ENCODE peak calls at places on chromosome 3, in five cellular contexts. L is AG04450, J is esophagus squamous epithelium, X is PC-3, I is left ventricle myocardium inferior. T is an unnamed sample.

GRCh38 chr3:2873986-2874385 is 236.2 kb downstream of the IL5RA start:
- DNase-seq in L (no peak), J (no peak), X (no peak), I (no peak), T (no peak)

GRCh38 chr3:71010731-71011455 is 572.6 kb downstream of the FOXP1 start:
- DNase-seq in L (no peak), J (no peak), X (no peak), I (no peak), T (no peak)

GRCh38 chr3:70889162-70890045 is 577.0 kb upstream of the MDFIC2 start:
- DNase-seq in L (no peak), J (no peak), X (no peak), I (no peak), T (no peak)

GRCh38 chr3:53948174-53948573 is 56.5 kb upstream of the SELENOK start:
- DNase-seq in L (no peak), J (no peak), X (no peak), I (no peak), T (no peak)

GRCh38 chr3:169564883-169565282 is 98.6 kb downstream of the MECOM start:
- DNase-seq in L (no peak), J (no peak), X (peak), I (no peak), T (no peak)

GRCh38 chr3:138452491-138452890 is 18.1 kb downstream of the ESYT3 start:
- DNase-seq in L (no peak), J (no peak), X (no peak), I (no peak), T (no peak)

GRCh38 chr3:100009285-100010086 is 104.8 kb downstream of the FILIP1L start:
- DNase-seq in L (no peak), J (no peak), X (no peak), I (no peak), T (no peak)

GRCh38 chr3:31184257-31185003 is 290.0 kb upstream of the GADL1 start:
- DNase-seq in L (no peak), J (no peak), X (no peak), I (no peak), T (no peak)

GRCh38 chr3:184284696-184285095 is 8.9 kb downstream of the ECE2 start:
- DNase-seq in L (no peak), J (no peak), X (peak), I (no peak), T (no peak)

GRCh38 chr3:184756151-184756681 is 44.4 kb upstream of the MAGEF1 start:
- DNase-seq in L (no peak), J (no peak), X (no peak), I (no peak), T (no peak)

GRCh38 chr3:99700637-99701268 is 62.4 kb downstream of the COL8A1 start:
- DNase-seq in L (no peak), J (no peak), X (no peak), I (no peak), T (no peak)

GRCh38 chr3:64975138-64975537 is 287.3 kb upstream of the ADAMTS9 start:
- DNase-seq in L (no peak), J (no peak), X (no peak), I (peak), T (no peak)

GRCh38 chr3:142888099-142888483 is 792 bp downstream of the PCOLCE2 start:
- DNase-seq in L (no peak), J (no peak), X (peak), I (peak), T (no peak)

GRCh38 chr3:38960953-38961622 is 90.7 kb downstream of the SCN11A start:
- DNase-seq in L (no peak), J (no peak), X (peak), I (no peak), T (no peak)

GRCh38 chr3:129984124-129984523 is 9.6 kb downstream of the TRH start:
- DNase-seq in L (no peak), J (no peak), X (no peak), I (no peak), T (no peak)

GRCh38 chr3:81728766-81729544 is 32.5 kb downstream of the GBE1 start:
- DNase-seq in L (no peak), J (no peak), X (peak), I (no peak), T (no peak)

GRCh38 chr3:119125742-119126507 is 20.0 kb upstream of the TEX55 start:
- DNase-seq in L (no peak), J (no peak), X (no peak), I (no peak), T (no peak)

GRCh38 chr3:152331975-152332374 is 63.2 kb downstream of the MBNL1 start:
- DNase-seq in L (no peak), J (no peak), X (peak), I (no peak), T (no peak)

GRCh38 chr3:152331018-152331541 is 62.4 kb downstream of the MBNL1 start:
- DNase-seq in L (no peak), J (no peak), X (peak), I (no peak), T (no peak)

GRCh38 chr3:152333928-152334327 is 65.2 kb downstream of the MBNL1 start:
- DNase-seq in L (no peak), J (no peak), X (no peak), I (no peak), T (no peak)

GRCh38 chr3:152328841-152329240 is 60.1 kb downstream of the MBNL1 start:
- DNase-seq in L (peak), J (no peak), X (peak), I (no peak), T (no peak)

GRCh38 chr3:152330565-152330964 is 61.8 kb downstream of the MBNL1 start:
- DNase-seq in L (no peak), J (no peak), X (no peak), I (no peak), T (no peak)
- H3K27ac ChIP-seq in L (no peak), J (peak), X (peak), I (peak), T (no peak)

DNA sequence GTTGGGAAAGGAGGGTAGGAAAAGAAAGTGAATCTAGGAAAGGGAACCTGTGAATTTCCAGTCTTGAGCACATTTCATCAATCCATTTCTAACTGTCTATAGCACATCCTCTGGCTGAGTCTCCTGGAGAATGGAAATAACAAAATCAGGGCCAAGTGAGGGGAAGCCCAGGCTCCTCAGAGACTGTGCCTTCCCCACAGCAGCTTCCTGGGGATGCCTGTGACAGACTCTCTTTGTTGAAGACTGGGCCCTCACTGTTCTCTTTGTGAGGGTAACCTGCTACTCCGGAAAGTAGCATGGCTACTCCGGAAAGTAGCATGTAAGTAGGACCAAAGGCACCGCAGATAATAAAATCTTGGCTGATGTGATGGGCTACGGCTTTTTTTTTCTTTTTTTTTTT is 22.6 kb upstream of the CSPG5 start:
- DNase-seq in L (no peak), J (no peak), X (no peak), I (no peak), T (no peak)
- H3K27ac ChIP-seq in L (no peak), J (no peak), X (no peak), I (no peak), T (no peak)

GRCh38 chr3:23806322-23807160 is 786 bp downstream of the UBE2E1 start:
- DNase-seq in L (no peak), J (no peak), X (no peak), I (peak), T (peak)
- H3K27ac ChIP-seq in L (no peak), J (peak), X (peak), I (peak), T (peak)

GRCh38 chr3:159796744-159797143 is 191.9 kb upstream of the IL12A start:
- DNase-seq in L (no peak), J (no peak), X (peak), I (no peak), T (no peak)
- H3K27ac ChIP-seq in L (no peak), J (peak), X (no peak), I (peak), T (no peak)

GRCh38 chr3:124877617-124878016 is 9.5 kb downstream of the ITGB5 start:
- DNase-seq in L (no peak), J (no peak), X (no peak), I (no peak), T (no peak)
- H3K27ac ChIP-seq in L (no peak), J (peak), X (peak), I (peak), T (no peak)

GRCh38 chr3:10553586-10554235 is 48.3 kb upstream of the ATP2B2 start:
- DNase-seq in L (no peak), J (no peak), X (no peak), I (no peak), T (peak)
- H3K27ac ChIP-seq in L (no peak), J (no peak), X (no peak), I (no peak), T (no peak)

GRCh38 chr3:58346368-58346767 is 13.7 kb downstream of the PXK start:
- DNase-seq in L (no peak), J (no peak), X (no peak), I (no peak), T (no peak)
- H3K27ac ChIP-seq in L (no peak), J (no peak), X (no peak), I (no peak), T (no peak)

GRCh38 chr3:132199451-132199850 is 117.8 kb upstream of the ACP3 start:
- DNase-seq in L (no peak), J (no peak), X (no peak), I (no peak), T (no peak)
- H3K27ac ChIP-seq in L (no peak), J (no peak), X (no peak), I (no peak), T (no peak)

GRCh38 chr3:150094150-150094932 is 123.6 kb upstream of the PFN2 start:
- DNase-seq in L (no peak), J (no peak), X (peak), I (no peak), T (no peak)
- H3K27ac ChIP-seq in L (no peak), J (no peak), X (peak), I (no peak), T (no peak)

DNA sequence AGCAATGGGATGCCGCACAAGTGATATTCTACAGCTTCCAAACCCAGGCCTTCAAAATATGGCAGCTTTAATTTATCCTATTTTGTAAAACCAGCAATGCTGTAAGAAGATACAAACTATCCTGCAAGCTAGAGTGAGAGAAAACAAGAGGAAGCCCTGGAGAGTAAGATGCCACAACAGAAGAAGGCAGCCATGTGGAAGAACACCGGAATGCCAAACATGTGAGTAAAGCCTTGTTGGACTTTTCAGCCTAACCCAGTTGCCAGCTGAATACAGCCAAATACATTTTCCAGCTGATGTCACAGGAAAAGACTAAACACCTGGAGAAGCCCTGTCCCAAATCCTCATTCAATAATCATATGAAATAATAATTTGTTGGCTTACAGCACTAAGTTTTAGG is 1115.1 kb upstream of the CADM2 start:
- DNase-seq in L (no peak), J (no peak), X (peak), I (no peak), T (no peak)
- H3K27ac ChIP-seq in L (no peak), J (no peak), X (no peak), I (no peak), T (no peak)

T was measured in effector memory CD4-positive, alpha-beta T cell.